ENCODE peak calls at places on chromosome 19, in nine cellular contexts. One of them, this sample, is unnamed.

GRCh38 chr19:49862411-49863253 is 4.7 kb downstream of the PNKP start:
- DNase-seq in activated effector memory CD4-positive, alpha-beta T cell treated with anti-CD3 and anti-CD28 coated beads, Interleukin-2, amount 50 U/mL, for 16 hours: no peak
- DNase-seq in NCI-H345: no peak
- DNase-seq in osteocyte: no peak
- DNase-seq in naive thymus-derived CD8-positive, alpha-beta T cell: no peak
- DNase-seq in HepG2: peak
- DNase-seq in AG09309: no peak
- DNase-seq in A172: no peak
- DNase-seq in ureter: no peak
- DNase-seq in this sample: no peak

GRCh38 chr19:2385053-2385721 is 25.1 kb downstream of the TMPRSS9 start:
- DNase-seq in activated effector memory CD4-positive, alpha-beta T cell treated with anti-CD3 and anti-CD28 coated beads, Interleukin-2, amount 50 U/mL, for 16 hours: no peak
- DNase-seq in NCI-H345: peak
- DNase-seq in osteocyte: no peak
- DNase-seq in naive thymus-derived CD8-positive, alpha-beta T cell: no peak
- DNase-seq in HepG2: peak
- DNase-seq in AG09309: peak
- DNase-seq in A172: peak
- DNase-seq in ureter: no peak
- DNase-seq in this sample: peak

GRCh38 chr19:6707011-6707657 is 13.3 kb downstream of the C3 start:
- DNase-seq in activated effector memory CD4-positive, alpha-beta T cell treated with anti-CD3 and anti-CD28 coated beads, Interleukin-2, amount 50 U/mL, for 16 hours: no peak
- DNase-seq in NCI-H345: no peak
- DNase-seq in osteocyte: no peak
- DNase-seq in naive thymus-derived CD8-positive, alpha-beta T cell: no peak
- DNase-seq in HepG2: no peak
- DNase-seq in AG09309: no peak
- DNase-seq in A172: no peak
- DNase-seq in ureter: no peak
- DNase-seq in this sample: no peak

GRCh38 chr19:18660051-18660910 is 23.2 kb upstream of the CRTC1 start:
- DNase-seq in activated effector memory CD4-positive, alpha-beta T cell treated with anti-CD3 and anti-CD28 coated beads, Interleukin-2, amount 50 U/mL, for 16 hours: no peak
- DNase-seq in NCI-H345: no peak
- DNase-seq in osteocyte: no peak
- DNase-seq in naive thymus-derived CD8-positive, alpha-beta T cell: no peak
- DNase-seq in HepG2: no peak
- DNase-seq in AG09309: no peak
- DNase-seq in A172: peak
- DNase-seq in ureter: no peak
- DNase-seq in this sample: no peak

GRCh38 chr19:21569497-21569870 is 64.1 kb downstream of the ZNF429 start:
- DNase-seq in activated effector memory CD4-positive, alpha-beta T cell treated with anti-CD3 and anti-CD28 coated beads, Interleukin-2, amount 50 U/mL, for 16 hours: peak
- DNase-seq in NCI-H345: no peak
- DNase-seq in osteocyte: no peak
- DNase-seq in naive thymus-derived CD8-positive, alpha-beta T cell: no peak
- DNase-seq in HepG2: no peak
- DNase-seq in AG09309: no peak
- DNase-seq in A172: no peak
- DNase-seq in ureter: no peak
- DNase-seq in this sample: no peak

GRCh38 chr19:6501740-6502648 is at the start of gene TUBB4A:
- DNase-seq in activated effector memory CD4-positive, alpha-beta T cell treated with anti-CD3 and anti-CD28 coated beads, Interleukin-2, amount 50 U/mL, for 16 hours: peak
- DNase-seq in NCI-H345: no peak
- DNase-seq in osteocyte: no peak
- DNase-seq in naive thymus-derived CD8-positive, alpha-beta T cell: peak
- DNase-seq in HepG2: no peak
- DNase-seq in AG09309: no peak
- DNase-seq in A172: no peak
- DNase-seq in ureter: no peak
- DNase-seq in this sample: no peak

GRCh38 chr19:19152668-19153384 is 14.5 kb upstream of the TMEM161A start:
- DNase-seq in activated effector memory CD4-positive, alpha-beta T cell treated with anti-CD3 and anti-CD28 coated beads, Interleukin-2, amount 50 U/mL, for 16 hours: no peak
- DNase-seq in NCI-H345: no peak
- DNase-seq in osteocyte: no peak
- DNase-seq in naive thymus-derived CD8-positive, alpha-beta T cell: no peak
- DNase-seq in HepG2: no peak
- DNase-seq in AG09309: no peak
- DNase-seq in A172: no peak
- DNase-seq in ureter: no peak
- DNase-seq in this sample: no peak

GRCh38 chr19:31518626-31519025 is 169.4 kb upstream of the TSHZ3 start:
- DNase-seq in activated effector memory CD4-positive, alpha-beta T cell treated with anti-CD3 and anti-CD28 coated beads, Interleukin-2, amount 50 U/mL, for 16 hours: no peak
- DNase-seq in NCI-H345: no peak
- DNase-seq in osteocyte: peak
- DNase-seq in naive thymus-derived CD8-positive, alpha-beta T cell: no peak
- DNase-seq in HepG2: no peak
- DNase-seq in AG09309: no peak
- DNase-seq in A172: no peak
- DNase-seq in ureter: no peak
- DNase-seq in this sample: no peak

GRCh38 chr19:49790866-49791265 is 22.2 kb downstream of the FUZ start:
- DNase-seq in activated effector memory CD4-positive, alpha-beta T cell treated with anti-CD3 and anti-CD28 coated beads, Interleukin-2, amount 50 U/mL, for 16 hours: no peak
- DNase-seq in NCI-H345: no peak
- DNase-seq in osteocyte: no peak
- DNase-seq in naive thymus-derived CD8-positive, alpha-beta T cell: no peak
- DNase-seq in HepG2: no peak
- DNase-seq in AG09309: no peak
- DNase-seq in A172: no peak
- DNase-seq in ureter: no peak
- DNase-seq in this sample: no peak

GRCh38 chr19:17718988-17719711 is at the start of gene MAP1S:
- DNase-seq in activated effector memory CD4-positive, alpha-beta T cell treated with anti-CD3 and anti-CD28 coated beads, Interleukin-2, amount 50 U/mL, for 16 hours: peak
- DNase-seq in NCI-H345: peak
- DNase-seq in osteocyte: peak
- DNase-seq in naive thymus-derived CD8-positive, alpha-beta T cell: peak
- DNase-seq in HepG2: peak
- DNase-seq in AG09309: no peak
- DNase-seq in A172: peak
- DNase-seq in ureter: peak
- DNase-seq in this sample: peak

GRCh38 chr19:43699506-43700367 is 16.1 kb upstream of the IRGC start:
- DNase-seq in activated effector memory CD4-positive, alpha-beta T cell treated with anti-CD3 and anti-CD28 coated beads, Interleukin-2, amount 50 U/mL, for 16 hours: no peak
- DNase-seq in NCI-H345: no peak
- DNase-seq in osteocyte: no peak
- DNase-seq in naive thymus-derived CD8-positive, alpha-beta T cell: no peak
- DNase-seq in HepG2: no peak
- DNase-seq in AG09309: no peak
- DNase-seq in A172: no peak
- DNase-seq in ureter: no peak
- DNase-seq in this sample: no peak

GRCh38 chr19:34985249-34986022 is 14.7 kb upstream of the GRAMD1A start:
- DNase-seq in activated effector memory CD4-positive, alpha-beta T cell treated with anti-CD3 and anti-CD28 coated beads, Interleukin-2, amount 50 U/mL, for 16 hours: no peak
- DNase-seq in NCI-H345: no peak
- DNase-seq in osteocyte: no peak
- DNase-seq in naive thymus-derived CD8-positive, alpha-beta T cell: peak
- DNase-seq in HepG2: no peak
- DNase-seq in AG09309: no peak
- DNase-seq in A172: no peak
- DNase-seq in ureter: no peak
- DNase-seq in this sample: peak

GRCh38 chr19:50720181-50720920 is 749 bp upstream of the SHANK1 start:
- DNase-seq in activated effector memory CD4-positive, alpha-beta T cell treated with anti-CD3 and anti-CD28 coated beads, Interleukin-2, amount 50 U/mL, for 16 hours: no peak
- DNase-seq in NCI-H345: no peak
- DNase-seq in osteocyte: no peak
- DNase-seq in naive thymus-derived CD8-positive, alpha-beta T cell: no peak
- DNase-seq in HepG2: no peak
- DNase-seq in AG09309: no peak
- DNase-seq in A172: no peak
- DNase-seq in ureter: no peak
- DNase-seq in this sample: no peak

This sample was measured in prostate gland.